ENCODE peak calls at places on chromosomes 3 and 15, in nine cellular contexts. X is H7; S is putamen; P is effector CD4-positive, alpha-beta T cell; K is HepG2; L is mesendoderm; O is stimulated activated CD8-positive, alpha-beta memory T cell treated with anti-CD3 and anti-CD28 coated beads, Interleukin-15, amount 100 ng/mL, for 24 hours; F is iris pigment epithelial cell; Y is cardiac fibroblast. C is an unnamed sample.

GRCh38 chr15:34246276-34247010 is 21.6 kb downstream of the EMC4 start:
- DNase-seq in P (no peak), Y (no peak), O (no peak), K (no peak), F (no peak), S (no peak), X (no peak), L (no peak), C (no peak)

GRCh38 chr3:100335137-100335833 is 728 bp downstream of the NIT2 start:
- DNase-seq in O (no peak), F (peak; percentile 27), L (peak; percentile 71), K (peak; percentile 16), P (no peak), Y (peak; percentile 9), X (peak; percentile 53), S (no peak), C (peak; percentile 43)

GRCh38 chr3:123338021-123338619 is 110.8 kb downstream of the ADCY5 start:
- DNase-seq in P (no peak), S (peak; percentile 77), L (no peak), K (no peak), F (no peak), O (no peak), X (no peak), Y (no peak), C (no peak)

GRCh38 chr3:100602506-100603444 is 6.6 kb upstream of the ADGRG7 start:
- DNase-seq in F (peak; percentile 26), K (peak; percentile 73), S (no peak), X (no peak), O (no peak), P (no peak), Y (peak; percentile 21), L (peak; percentile 95), C (no peak)

GRCh38 chr3:38620236-38620635 is 29.3 kb downstream of the SCN5A start:
- DNase-seq in K (no peak), F (peak; percentile 45), Y (no peak), P (no peak), L (no peak), O (no peak), X (no peak), S (no peak), C (no peak)

GRCh38 chr15:61796056-61796455 is 264.2 kb downstream of the VPS13C start:
- DNase-seq in L (no peak), P (no peak), S (no peak), Y (peak; percentile 11), K (no peak), F (peak; percentile 75), X (no peak), O (no peak), C (no peak)

GRCh38 chr3:54830658-54831057 is 97.2 kb downstream of the LRTM1 start:
- DNase-seq in P (no peak), Y (peak; percentile 2), F (peak; percentile 26), O (no peak), X (peak; percentile 50), K (peak; percentile 20), L (peak; percentile 76), S (no peak), C (no peak)

GRCh38 chr3:130935761-130936160 is 41.9 kb downstream of the ATP2C1 start:
- DNase-seq in X (no peak), Y (peak; percentile 59), K (no peak), P (no peak), S (no peak), L (no peak), F (peak; percentile 89), O (no peak), C (no peak)

GRCh38 chr3:108838411-108838810 is 15.8 kb downstream of the TRAT1 start:
- DNase-seq in S (no peak), O (no peak), P (no peak), Y (no peak), L (no peak), F (no peak), K (no peak), X (no peak), C (no peak)

GRCh38 chr3:195859061-195859845 is 47.5 kb upstream of the MUC4 start:
- DNase-seq in P (peak; percentile 68), L (peak; percentile 80), K (peak; percentile 43), X (peak; percentile 96), Y (peak; percentile 68), O (peak; percentile 73), S (peak; percentile 55), F (peak; percentile 47), C (peak; percentile 77)

GRCh38 chr3:8837172-8837571 is 67.8 kb upstream of the OXTR start:
- DNase-seq in L (no peak), Y (peak; percentile 47), S (no peak), P (no peak), F (peak; percentile 93), X (no peak), K (no peak), O (no peak), C (no peak)

GRCh38 chr3:34419801-34420200 is 621.4 kb downstream of the PDCD6IP start:
- DNase-seq in X (peak; percentile 50), P (no peak), L (peak; percentile 64), F (no peak), S (no peak), O (no peak), Y (no peak), K (no peak), C (no peak)

GRCh38 chr3:46245155-46245554 is 2.9 kb downstream of the CCR3 start:
- DNase-seq in P (no peak), F (no peak), Y (no peak), K (no peak), L (no peak), X (no peak), S (no peak), O (no peak), C (no peak)

GRCh38 chr15:40894689-40895308 is 549 bp downstream of the VPS18 start:
- DNase-seq in S (no peak), P (peak; percentile 46), F (peak; percentile 80), L (peak; percentile 95), O (no peak), K (peak; percentile 86), X (peak; percentile 90), Y (peak; percentile 76), C (peak; percentile 64)

GRCh38 chr3:177832862-177833261 is 635.6 kb upstream of the TBL1XR1 start:
- DNase-seq in S (peak; percentile 59), P (no peak), F (peak; percentile 62), X (no peak), Y (peak; percentile 69), O (no peak), L (no peak), K (no peak), C (no peak)

GRCh38 chr3:157530637-157531300 is 27.6 kb upstream of the VEPH1 start:
- DNase-seq in L (no peak), Y (peak; percentile 54), F (no peak), S (no peak), O (no peak), X (no peak), P (no peak), K (no peak), C (no peak)

GRCh38 chr3:156425651-156426050 is 129.3 kb downstream of the SSR3 start:
- DNase-seq in O (no peak), P (no peak), X (no peak), Y (no peak), F (no peak), S (no peak), K (no peak), L (no peak), C (peak; percentile 99)

GRCh38 chr3:138945646-138946553 is 1.0 kb downstream of the FOXL2 start:
- DNase-seq in X (peak; percentile 76), Y (no peak), S (no peak), O (no peak), K (no peak), L (peak; percentile 78), P (no peak), F (peak; percentile 37), C (peak; percentile 72)

GRCh38 chr3:104785966-104786365 is 580.7 kb upstream of the ALCAM start:
- DNase-seq in O (no peak), K (no peak), F (peak; percentile 48), X (no peak), Y (no peak), L (no peak), S (no peak), P (no peak), C (no peak)

GRCh38 chr3:142647856-142648255 is 51.7 kb downstream of the PLS1 start:
- DNase-seq in X (no peak), P (no peak), K (peak; percentile 10), Y (no peak), O (no peak), L (no peak), F (peak; percentile 56), S (no peak), C (no peak)

GRCh38 chr3:183526838-183527420 is 28.6 kb downstream of the KLHL6 start:
- DNase-seq in P (no peak), L (no peak), F (no peak), S (no peak), O (no peak), X (no peak), Y (no peak), K (no peak), C (no peak)

GRCh38 chr3:107198522-107199271 is 178.5 kb upstream of the CCDC54 start:
- DNase-seq in S (no peak), X (no peak), O (no peak), L (no peak), P (no peak), K (no peak), F (peak; percentile 36), Y (peak; percentile 73), C (no peak)

GRCh38 chr3:180640987-180641386 is 38.3 kb downstream of the CCDC39 start:
- DNase-seq in L (no peak), O (no peak), Y (no peak), P (no peak), F (no peak), X (no peak), S (no peak), K (no peak), C (no peak)

GRCh38 chr3:71380096-71380495 is 203.4 kb downstream of the FOXP1 start:
- DNase-seq in F (no peak), Y (no peak), L (peak; percentile 66), O (no peak), P (no peak), K (peak; percentile 57), S (no peak), X (peak; percentile 42), C (no peak)

GRCh38 chr15:75620043-75620775 is 5.3 kb downstream of the SNUPN start:
- DNase-seq in S (no peak), O (no peak), Y (peak; percentile 90), L (no peak), X (no peak), K (no peak), P (no peak), F (peak; percentile 77), C (no peak)

GRCh38 chr15:31227954-31228542 is 98.6 kb upstream of the KLF13 start:
- DNase-seq in X (no peak), Y (no peak), F (no peak), L (no peak), O (no peak), S (no peak), K (no peak), P (no peak), C (no peak)

GRCh38 chr3:14391033-14391432 is 11.4 kb upstream of the SLC6A6 start:
- DNase-seq in O (no peak), K (peak; percentile 44), L (no peak), X (no peak), Y (peak; percentile 88), P (no peak), S (no peak), F (peak; percentile 76), C (no peak)

GRCh38 chr3:94862703-94863102 is 799.8 kb downstream of the NSUN3 start:
- DNase-seq in Y (peak; percentile 13), X (peak; percentile 21), K (peak; percentile 25), F (peak; percentile 30), L (peak; percentile 71), S (no peak), P (no peak), O (no peak), C (peak; percentile 37)

GRCh38 chr3:55668359-55668758 is 181.3 kb upstream of the WNT5A start:
- DNase-seq in S (no peak), X (no peak), O (no peak), L (peak; percentile 92), P (no peak), F (peak; percentile 57), K (no peak), Y (no peak), C (no peak)

GRCh38 chr3:14377838-14378169 is 24.6 kb upstream of the SLC6A6 start:
- DNase-seq in X (no peak), S (no peak), F (no peak), O (no peak), Y (no peak), P (no peak), L (no peak), K (no peak), C (no peak)

GRCh38 chr3:195876297-195877031 is 31.9 kb downstream of the TNK2 start:
- DNase-seq in X (no peak), Y (no peak), L (no peak), P (no peak), S (no peak), O (no peak), K (no peak), F (no peak), C (no peak)